ENCODE peak calls at places on chromosome 22, in four cellular contexts. One of them, this sample, is unnamed.

GRCh38 chr22:37199839-37200161 is 11.8 kb upstream of the C1QTNF6 start:
- DNase-seq in left ventricle myocardium inferior: no peak
- DNase-seq in ovary: no peak
- DNase-seq in transverse colon: no peak
- DNase-seq in this sample: no peak

GRCh38 chr22:19755722-19756287 is 4.8 kb upstream of the TBX1 start:
- DNase-seq in ovary: no peak
- DNase-seq in transverse colon: no peak
- DNase-seq in left ventricle myocardium inferior: no peak
- DNase-seq in this sample: no peak

GRCh38 chr22:24553597-24554315 is 1.2 kb downstream of the GUCD1 start:
- DNase-seq in transverse colon: peak
- DNase-seq in left ventricle myocardium inferior: peak
- DNase-seq in ovary: peak
- DNase-seq in this sample: peak

GRCh38 chr22:24046024-24046423 is 34.9 kb downstream of the CABIN1 start:
- DNase-seq in left ventricle myocardium inferior: no peak
- DNase-seq in transverse colon: no peak
- DNase-seq in ovary: no peak
- DNase-seq in this sample: no peak

GRCh38 chr22:19848298-19849224 is 6.1 kb downstream of the GNB1L start:
- DNase-seq in ovary: no peak
- DNase-seq in left ventricle myocardium inferior: no peak
- DNase-seq in transverse colon: peak
- DNase-seq in this sample: peak

GRCh38 chr22:46937185-46937584 is 174.7 kb downstream of the TBC1D22A start:
- DNase-seq in left ventricle myocardium inferior: no peak
- DNase-seq in ovary: no peak
- DNase-seq in transverse colon: no peak
- DNase-seq in this sample: no peak

GRCh38 chr22:49308300-49308699 is 519.4 kb downstream of the BRD1 start:
- DNase-seq in ovary: no peak
- DNase-seq in transverse colon: no peak
- DNase-seq in left ventricle myocardium inferior: no peak
- DNase-seq in this sample: no peak

GRCh38 chr22:44531487-44531886 is 33.5 kb upstream of the RTL6 start:
- DNase-seq in transverse colon: no peak
- DNase-seq in left ventricle myocardium inferior: no peak
- DNase-seq in ovary: no peak
- DNase-seq in this sample: no peak

GRCh38 chr22:35972559-35972958 is 56.1 kb downstream of the RBFOX2 start:
- DNase-seq in ovary: no peak
- DNase-seq in left ventricle myocardium inferior: no peak
- DNase-seq in transverse colon: no peak
- DNase-seq in this sample: no peak

GRCh38 chr22:44127353-44127752 is 53.4 kb upstream of the PARVG start:
- DNase-seq in left ventricle myocardium inferior: no peak
- DNase-seq in ovary: no peak
- DNase-seq in transverse colon: no peak
- DNase-seq in this sample: no peak

GRCh38 chr22:39313258-39314001 is 6.0 kb downstream of the RPL3 start:
- DNase-seq in transverse colon: no peak
- DNase-seq in ovary: no peak
- DNase-seq in left ventricle myocardium inferior: no peak
- DNase-seq in this sample: no peak

GRCh38 chr22:46348099-46348695 is 12.7 kb downstream of the TRMU start:
- DNase-seq in transverse colon: no peak
- DNase-seq in left ventricle myocardium inferior: no peak
- DNase-seq in ovary: no peak
- DNase-seq in this sample: no peak

GRCh38 chr22:47124946-47125345 is 362.5 kb downstream of the TBC1D22A start:
- DNase-seq in transverse colon: no peak
- DNase-seq in ovary: no peak
- DNase-seq in left ventricle myocardium inferior: no peak
- DNase-seq in this sample: no peak

GRCh38 chr22:45472426-45472825 is 30.3 kb upstream of the FBLN1 start:
- DNase-seq in ovary: no peak
- DNase-seq in left ventricle myocardium inferior: no peak
- DNase-seq in transverse colon: no peak
- DNase-seq in this sample: no peak

GRCh38 chr22:47044722-47045545 is 282.5 kb downstream of the TBC1D22A start:
- DNase-seq in transverse colon: no peak
- DNase-seq in ovary: no peak
- DNase-seq in left ventricle myocardium inferior: no peak
- DNase-seq in this sample: no peak

GRCh38 chr22:20787746-20788626 is 14.1 kb downstream of the SERPIND1 start:
- DNase-seq in left ventricle myocardium inferior: no peak
- DNase-seq in transverse colon: no peak
- DNase-seq in ovary: no peak
- DNase-seq in this sample: no peak

GRCh38 chr22:45163074-45163416 is 680 bp upstream of the NUP50 start:
- DNase-seq in transverse colon: peak
- DNase-seq in ovary: peak
- DNase-seq in left ventricle myocardium inferior: no peak
- DNase-seq in this sample: peak

GRCh38 chr22:39729141-39729934 is 158.8 kb downstream of the CACNA1I start:
- DNase-seq in left ventricle myocardium inferior: no peak
- DNase-seq in ovary: no peak
- DNase-seq in transverse colon: no peak
- DNase-seq in this sample: no peak

GRCh38 chr22:44590291-44590690 is 92.3 kb upstream of the RTL6 start:
- DNase-seq in transverse colon: no peak
- DNase-seq in left ventricle myocardium inferior: no peak
- DNase-seq in ovary: no peak
- DNase-seq in this sample: no peak

GRCh38 chr22:36368359-36368983 is 19.3 kb downstream of the MYH9 start:
- DNase-seq in ovary: no peak
- DNase-seq in transverse colon: no peak
- DNase-seq in left ventricle myocardium inferior: no peak
- DNase-seq in this sample: peak

GRCh38 chr22:24421428-24421931 is 5.9 kb upstream of the ADORA2A start:
- DNase-seq in left ventricle myocardium inferior: no peak
- DNase-seq in ovary: no peak
- DNase-seq in transverse colon: no peak
- DNase-seq in this sample: no peak

GRCh38 chr22:19174106-19175025 is 4.2 kb downstream of the SLC25A1 start:
- DNase-seq in transverse colon: no peak
- DNase-seq in ovary: no peak
- DNase-seq in left ventricle myocardium inferior: no peak
- DNase-seq in this sample: peak

GRCh38 chr22:37545703-37546435 is 14.4 kb upstream of the CDC42EP1 start:
- DNase-seq in ovary: peak
- DNase-seq in left ventricle myocardium inferior: peak
- DNase-seq in transverse colon: peak
- DNase-seq in this sample: peak

GRCh38 chr22:28015056-28015445 is 96.0 kb upstream of the PITPNB start:
- DNase-seq in ovary: peak
- DNase-seq in left ventricle myocardium inferior: peak
- DNase-seq in transverse colon: no peak
- DNase-seq in this sample: no peak

GRCh38 chr22:37138879-37139561 is 10.7 kb downstream of the IL2RB start:
- DNase-seq in left ventricle myocardium inferior: no peak
- DNase-seq in transverse colon: no peak
- DNase-seq in ovary: no peak
- DNase-seq in this sample: peak

GRCh38 chr22:28563636-28564035 is 116.0 kb downstream of the TTC28 start:
- DNase-seq in ovary: no peak
- DNase-seq in transverse colon: no peak
- DNase-seq in left ventricle myocardium inferior: no peak
- DNase-seq in this sample: no peak

GRCh38 chr22:48391820-48392219 is 1435.9 kb downstream of the BRD1 start:
- DNase-seq in left ventricle myocardium inferior: no peak
- DNase-seq in ovary: no peak
- DNase-seq in transverse colon: no peak
- DNase-seq in this sample: no peak

GRCh38 chr22:28016781-28017557 is 97.9 kb upstream of the PITPNB start:
- DNase-seq in left ventricle myocardium inferior: peak
- DNase-seq in ovary: peak
- DNase-seq in transverse colon: peak
- DNase-seq in this sample: no peak

GRCh38 chr22:20299736-20300136 is 20.1 kb downstream of the DGCR6L start:
- DNase-seq in transverse colon: peak
- DNase-seq in left ventricle myocardium inferior: peak
- DNase-seq in ovary: no peak
- DNase-seq in this sample: no peak

GRCh38 chr22:39598017-39598965 is 27.7 kb downstream of the CACNA1I start:
- DNase-seq in left ventricle myocardium inferior: no peak
- DNase-seq in ovary: no peak
- DNase-seq in transverse colon: peak
- DNase-seq in this sample: no peak

GRCh38 chr22:45418770-45419138 is 5.3 kb downstream of the RIBC2 start:
- DNase-seq in transverse colon: no peak
- DNase-seq in ovary: no peak
- DNase-seq in left ventricle myocardium inferior: no peak
- DNase-seq in this sample: no peak

GRCh38 chr22:37043214-37043827 is 8.2 kb upstream of the KCTD17 start:
- DNase-seq in transverse colon: no peak
- DNase-seq in ovary: no peak
- DNase-seq in left ventricle myocardium inferior: no peak
- DNase-seq in this sample: no peak

GRCh38 chr22:37618674-37619073 is 10.0 kb downstream of the GGA1 start:
- DNase-seq in ovary: no peak
- DNase-seq in left ventricle myocardium inferior: no peak
- DNase-seq in transverse colon: no peak
- DNase-seq in this sample: no peak

GRCh38 chr22:40276877-40277823 is 69.2 kb upstream of the ADSL start:
- DNase-seq in transverse colon: no peak
- DNase-seq in ovary: no peak
- DNase-seq in left ventricle myocardium inferior: no peak
- DNase-seq in this sample: peak

GRCh38 chr22:46001046-46001425 is 24.1 kb upstream of the WNT7B start:
- DNase-seq in left ventricle myocardium inferior: no peak
- DNase-seq in transverse colon: no peak
- DNase-seq in ovary: no peak
- DNase-seq in this sample: no peak

GRCh38 chr22:30217698-30218565 is 28.6 kb downstream of the LIF start:
- DNase-seq in ovary: no peak
- DNase-seq in transverse colon: no peak
- DNase-seq in left ventricle myocardium inferior: no peak
- DNase-seq in this sample: no peak

GRCh38 chr22:30221121-30221992 is 25.2 kb downstream of the LIF start:
- DNase-seq in left ventricle myocardium inferior: no peak
- DNase-seq in transverse colon: peak
- DNase-seq in ovary: no peak
- DNase-seq in this sample: no peak

GRCh38 chr22:30220338-30221009 is 26.1 kb downstream of the LIF start:
- DNase-seq in ovary: no peak
- DNase-seq in left ventricle myocardium inferior: no peak
- DNase-seq in transverse colon: no peak
- DNase-seq in this sample: no peak

GRCh38 chr22:30219668-30220278 is 26.8 kb downstream of the LIF start:
- DNase-seq in ovary: no peak
- DNase-seq in left ventricle myocardium inferior: no peak
- DNase-seq in transverse colon: no peak
- DNase-seq in this sample: no peak

GRCh38 chr22:30219049-30219448 is 27.5 kb downstream of the LIF start:
- DNase-seq in left ventricle myocardium inferior: no peak
- DNase-seq in transverse colon: no peak
- DNase-seq in ovary: no peak
- DNase-seq in this sample: no peak
- TF ChIP-seq CTCF in left ventricle myocardium inferior: no peak
- TF ChIP-seq CTCF in transverse colon: no peak
- TF ChIP-seq CTCF in ovary: no peak
- TF ChIP-seq CTCF in this sample: peak

GRCh38 chr22:17896552-17896951 is 122.3 kb upstream of the BID start:
- DNase-seq in left ventricle myocardium inferior: peak
- DNase-seq in ovary: no peak
- DNase-seq in transverse colon: no peak
- DNase-seq in this sample: no peak
- TF ChIP-seq CTCF in left ventricle myocardium inferior: peak
- TF ChIP-seq CTCF in ovary: no peak
- TF ChIP-seq CTCF in transverse colon: peak
- TF ChIP-seq CTCF in this sample: peak

DNA sequence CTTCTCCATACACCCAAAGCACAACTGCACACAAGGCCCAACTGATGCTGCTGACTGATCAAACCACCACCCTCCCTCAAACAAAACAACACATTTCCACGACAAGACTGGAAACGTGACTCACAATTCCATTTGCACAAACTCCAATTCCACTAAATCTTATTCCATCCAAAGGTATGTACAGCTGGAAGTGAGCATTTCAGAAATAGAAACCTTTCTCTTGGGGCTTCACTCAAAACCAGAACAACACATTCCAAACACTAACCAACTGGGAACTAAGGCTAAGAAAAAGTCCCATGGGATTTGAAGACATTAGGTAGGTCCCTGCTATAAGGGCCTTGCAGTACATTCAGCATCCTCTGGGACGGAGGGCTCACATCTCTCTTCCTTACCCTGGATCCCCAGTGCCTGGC is 19.6 kb downstream of the MORC2 start:
- DNase-seq in ovary: no peak
- DNase-seq in transverse colon: no peak
- DNase-seq in left ventricle myocardium inferior: no peak
- DNase-seq in this sample: peak
- TF ChIP-seq CTCF in ovary: no peak
- TF ChIP-seq CTCF in transverse colon: no peak
- TF ChIP-seq CTCF in left ventricle myocardium inferior: no peak
- TF ChIP-seq CTCF in this sample: peak

GRCh38 chr22:50542416-50542927 is 3.2 kb upstream of the KLHDC7B start:
- DNase-seq in transverse colon: peak
- DNase-seq in left ventricle myocardium inferior: no peak
- DNase-seq in ovary: no peak
- DNase-seq in this sample: peak

GRCh38 chr22:50545522-50546325 is at the start of gene KLHDC7B:
- DNase-seq in transverse colon: no peak
- DNase-seq in ovary: no peak
- DNase-seq in left ventricle myocardium inferior: no peak
- DNase-seq in this sample: no peak

GRCh38 chr22:50546326-50547230 is 879 bp downstream of the KLHDC7B start:
- DNase-seq in ovary: no peak
- DNase-seq in left ventricle myocardium inferior: no peak
- DNase-seq in transverse colon: no peak
- DNase-seq in this sample: no peak

GRCh38 chr22:50544078-50544745 is 1.5 kb upstream of the KLHDC7B start:
- DNase-seq in ovary: no peak
- DNase-seq in left ventricle myocardium inferior: peak
- DNase-seq in transverse colon: peak
- DNase-seq in this sample: peak

GRCh38 chr22:50544746-50545253 is 899 bp upstream of the KLHDC7B start:
- DNase-seq in transverse colon: peak
- DNase-seq in ovary: no peak
- DNase-seq in left ventricle myocardium inferior: no peak
- DNase-seq in this sample: no peak
- TF ChIP-seq CTCF in transverse colon: no peak
- TF ChIP-seq CTCF in ovary: no peak
- TF ChIP-seq CTCF in left ventricle myocardium inferior: no peak
- TF ChIP-seq CTCF in this sample: no peak

This sample was measured in HFFc6.